ENCODE peak calls at places on chromosomes 13 and 19, in seven cellular contexts. R is PC-9, P is ovary, Y is OCI-LY7, H is right atrium auricular region, X is tibial nerve, M is IMR-90. J is an unnamed sample.

GRCh38 chr13:27969073-27969865 is at the start of gene CDX2:
- DNase-seq in R (no peak), P (no peak), Y (no peak), H (no peak), X (no peak), M (no peak), J (no peak)

GRCh38 chr13:112887151-112887550 is 81.9 kb upstream of the MCF2L start:
- DNase-seq in R (no peak), P (no peak), Y (no peak), H (no peak), X (no peak), M (no peak), J (no peak)

GRCh38 chr13:51249767-51250741 is 27.9 kb downstream of the FAM124A start:
- DNase-seq in R (no peak), P (no peak), Y (peak; percentile 36), H (no peak), X (no peak), M (no peak), J (peak; percentile 33)

GRCh38 chr13:62626771-62627170 is 1211.1 kb upstream of the PCDH20 start:
- DNase-seq in R (no peak), P (no peak), Y (peak; percentile 41), H (no peak), X (no peak), M (no peak), J (no peak)

GRCh38 chr13:73984949-73985691 is 149.1 kb downstream of the KLF12 start:
- DNase-seq in R (no peak), P (no peak), Y (no peak), H (no peak), X (no peak), M (no peak), J (no peak)

GRCh38 chr13:47397739-47398138 is 500.9 kb upstream of the HTR2A start:
- DNase-seq in R (no peak), P (no peak), Y (no peak), H (no peak), X (no peak), M (peak; percentile 80), J (peak; percentile 22)

GRCh38 chr19:38945562-38946228 is 15.0 kb downstream of the MRPS12 start:
- DNase-seq in R (no peak), P (no peak), Y (no peak), H (no peak), X (no peak), M (no peak), J (no peak)

GRCh38 chr19:41302624-41303351 is 7.2 kb upstream of the CCDC97 start:
- DNase-seq in R (no peak), P (no peak), Y (no peak), H (no peak), X (no peak), M (no peak), J (no peak)

GRCh38 chr19:10353793-10354391 is 14.5 kb upstream of the ICAM3 start:
- DNase-seq in R (no peak), P (peak; percentile 81), Y (peak; percentile 78), H (peak; percentile 64), X (peak; percentile 90), M (peak; percentile 17), J (peak; percentile 45)

GRCh38 chr19:56884481-56884880 is 44.0 kb upstream of the PEG3 start:
- DNase-seq in R (no peak), P (no peak), Y (no peak), H (no peak), X (no peak), M (no peak), J (no peak)

GRCh38 chr13:71712988-71713653 is 153.9 kb downstream of the DACH1 start:
- DNase-seq in R (peak; percentile 68), P (no peak), Y (no peak), H (no peak), X (no peak), M (no peak), J (no peak)

GRCh38 chr19:50377051-50377441 is 789 bp downstream of the NR1H2 start:
- DNase-seq in R (no peak), P (peak; percentile 70), Y (peak; percentile 82), H (no peak), X (no peak), M (no peak), J (peak; percentile 38)

GRCh38 chr13:52447354-52447753 is 3.1 kb downstream of the VPS36 start:
- DNase-seq in R (no peak), P (no peak), Y (no peak), H (no peak), X (no peak), M (peak; percentile 7), J (no peak)

DNA sequence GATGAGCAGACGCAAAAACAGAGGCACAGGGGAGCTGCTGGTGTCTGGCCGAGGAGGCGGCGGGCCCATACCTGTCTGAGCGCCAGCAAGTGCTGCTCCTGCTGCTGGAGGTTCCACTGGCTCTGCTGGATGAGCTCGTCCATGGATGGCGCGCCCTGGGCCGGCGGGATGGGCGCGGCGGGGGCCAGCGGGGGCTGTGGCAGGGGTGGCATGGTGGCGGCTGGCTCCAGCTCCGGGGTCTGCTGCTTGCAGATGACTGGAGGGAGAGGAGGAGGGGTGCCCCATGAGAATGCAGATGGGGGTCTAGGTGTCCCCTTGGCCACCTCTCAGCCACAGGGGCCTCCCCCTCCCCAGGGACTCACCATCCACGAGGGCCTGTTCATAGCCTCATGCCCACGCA is 6.9 kb downstream of the CHERP start:
- DNase-seq in R (no peak), P (no peak), Y (no peak), H (no peak), X (no peak), M (no peak), J (no peak)
- TF ChIP-seq CTCF in R (no peak), P (no peak), Y (no peak), H (no peak), X (no peak), M (no peak), J (no peak)

GRCh38 chr13:83327091-83327490 is 555.2 kb downstream of the SLITRK1 start:
- DNase-seq in R (no peak), P (no peak), Y (no peak), H (no peak), X (no peak), M (no peak), J (no peak)

DNA sequence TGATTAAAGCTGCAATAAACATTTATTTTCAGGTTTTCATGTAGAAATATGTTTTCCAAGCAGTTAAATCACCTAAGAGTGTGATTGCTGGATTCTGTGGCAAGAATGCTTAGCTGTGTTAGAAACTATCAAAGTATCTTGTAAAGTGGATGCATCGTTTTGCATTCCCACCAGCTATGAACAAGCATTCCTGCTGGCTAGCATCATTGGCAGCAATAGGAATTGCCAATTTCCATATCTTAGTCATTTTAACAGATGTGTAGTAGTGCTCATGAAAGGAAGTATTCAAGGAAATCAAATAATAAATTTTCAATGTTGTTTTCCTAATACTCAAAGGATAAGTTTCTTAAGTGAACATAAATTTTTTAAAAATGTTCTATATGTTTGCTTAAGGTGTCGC is 556.8 kb downstream of the SLITRK1 start:
- DNase-seq in R (no peak), P (no peak), Y (no peak), H (no peak), X (no peak), M (peak; percentile 86), J (no peak)
- H3K27ac ChIP-seq in R (no peak overlapping the region), P (no peak overlapping the region), Y (no peak overlapping the region), H (no peak overlapping the region), X (no peak overlapping the region), M (no peak overlapping the region), J (no peak overlapping the region)

GRCh38 chr19:44722131-44723121 is 23.5 kb downstream of the CEACAM16 start:
- DNase-seq in R (no peak), P (no peak), Y (peak; percentile 40), H (no peak), X (no peak), M (no peak), J (no peak)

GRCh38 chr19:44723299-44723951 is 24.5 kb downstream of the CEACAM16 start:
- DNase-seq in R (no peak), P (no peak), Y (no peak), H (no peak), X (no peak), M (no peak), J (no peak)

GRCh38 chr19:44725251-44725650 is 23.3 kb upstream of the BCL3 start:
- DNase-seq in R (no peak), P (no peak), Y (no peak), H (no peak), X (no peak), M (no peak), J (no peak)

GRCh38 chr19:44725684-44726083 is 22.8 kb upstream of the BCL3 start:
- DNase-seq in R (no peak), P (no peak), Y (no peak), H (no peak), X (no peak), M (no peak), J (no peak)

GRCh38 chr19:44723952-44724319 is 24.6 kb upstream of the BCL3 start:
- DNase-seq in R (peak; percentile 74), P (peak; percentile 82), Y (peak; percentile 84), H (peak; percentile 90), X (peak; percentile 80), M (peak; percentile 73), J (peak; percentile 76)
- TF ChIP-seq CTCF in R (peak; percentile 98), P (peak; percentile 95), Y (peak; percentile 99), H (peak; percentile 98), X (peak; percentile 97), M (peak; percentile 97), J (peak; percentile 96)

GRCh38 chr13:67228031-67228430 is 2.1 kb downstream of the PCDH9 start:
- DNase-seq in R (no peak), P (no peak), Y (no peak), H (no peak), X (no peak), M (no peak), J (no peak)

GRCh38 chr13:67230243-67230773 is at the start of gene PCDH9:
- DNase-seq in R (peak; percentile 76), P (peak; percentile 92), Y (peak; percentile 90), H (peak; percentile 97), X (peak; percentile 96), M (peak; percentile 97), J (peak; percentile 92)

GRCh38 chr13:67229438-67230242 is 496 bp downstream of the PCDH9 start:
- DNase-seq in R (no peak), P (no peak), Y (peak; percentile 35), H (no peak), X (peak; percentile 5), M (peak; percentile 10), J (no peak)

GRCh38 chr13:67227131-67227983 is 2.8 kb downstream of the PCDH9 start:
- DNase-seq in R (no peak), P (no peak), Y (no peak), H (no peak), X (no peak), M (no peak), J (no peak)

DNA sequence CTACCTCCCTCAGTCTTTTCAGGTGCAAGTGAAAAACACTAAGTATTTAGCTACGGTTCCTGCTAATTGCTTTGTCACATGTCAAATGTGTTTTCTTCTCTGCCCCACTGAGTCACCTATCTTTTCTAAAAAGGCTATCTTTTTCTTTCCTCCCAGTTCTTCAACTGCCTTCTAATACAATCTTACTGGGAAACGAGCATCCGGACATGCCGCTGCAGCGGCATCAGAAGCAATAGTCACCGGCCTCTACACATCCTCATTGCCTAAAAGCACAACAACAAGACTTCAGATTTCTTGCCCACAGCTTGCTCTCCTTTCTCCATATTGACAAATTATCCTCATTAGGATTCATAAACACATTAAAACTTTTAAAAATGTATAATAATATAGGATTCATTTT is 1.2 kb downstream of the PCDH9 start:
- DNase-seq in R (no peak), P (no peak), Y (peak; percentile 30), H (no peak), X (no peak), M (peak; percentile 32), J (no peak)
- H3K27ac ChIP-seq in R (no peak overlapping the region), P (no peak overlapping the region), Y (no peak overlapping the region), H (no peak overlapping the region), X (peak overlapping the region; percentile 94), M (no peak overlapping the region), J (no peak overlapping the region)